ENCODE peak calls at places on chromosome 6, in five cellular contexts. K is T-helper 1 cell, F is IMR-90, L is AG10803, I is kidney glomerular epithelial cell. E is an unnamed sample.
A peak's percentile ranks its signal among the peaks of the same experiment; 100 is the strongest.

GRCh38 chr6:166056637-166057036 is 111.0 kb downstream of the TBXT start:
- DNase-seq in F (peak; percentile 70), L (peak; percentile 68), I (peak; percentile 13), K (no peak), E (peak; percentile 41)

GRCh38 chr6:39961178-39961577 is 26.9 kb upstream of the MOCS1 start:
- DNase-seq in L (peak; percentile 40), F (peak; percentile 47), I (peak; percentile 19), K (no peak), E (no peak)

GRCh38 chr6:157143885-157144795 is 179.2 kb downstream of the TMEM242 start:
- DNase-seq in I (no peak), F (peak; percentile 70), L (no peak), K (no peak), E (no peak)

GRCh38 chr6:106059331-106059730 is 26.8 kb upstream of the PRDM1 start:
- DNase-seq in K (no peak), F (no peak), I (no peak), L (no peak), E (no peak)

GRCh38 chr6:162964703-162965140 is 236.9 kb downstream of the PACRG start:
- DNase-seq in L (peak; percentile 100), F (peak; percentile 99), I (peak; percentile 80), K (no peak), E (peak; percentile 87)

GRCh38 chr6:14734416-14735340 is 511.2 kb upstream of the JARID2 start:
- DNase-seq in F (peak; percentile 93), L (peak; percentile 83), I (peak; percentile 42), K (no peak), E (peak; percentile 91)

GRCh38 chr6:7341989-7342742 is 29.2 kb upstream of the SSR1 start:
- DNase-seq in F (no peak), I (no peak), K (no peak), L (peak; percentile 5), E (no peak)

GRCh38 chr6:103983860-103984259 is 875.9 kb downstream of the HACE1 start:
- DNase-seq in L (no peak), I (no peak), F (no peak), K (no peak), E (no peak)

GRCh38 chr6:137271245-137272183 is 52.3 kb upstream of the IFNGR1 start:
- DNase-seq in K (no peak), I (peak; percentile 65), F (peak; percentile 63), L (peak; percentile 61), E (no peak)

GRCh38 chr6:150363733-150364132 is 5.1 kb upstream of the IYD start:
- DNase-seq in K (no peak), I (no peak), F (no peak), L (no peak), E (no peak)

E was measured in stromal cell of bone marrow.